ENCODE peak calls at places on chromosomes 12 and 14, in five cellular contexts. One of them, this sample, is unnamed.

GRCh38 chr12:57477710-57478681 is 1.7 kb downstream of the ARHGAP9 start:
- DNase-seq in HCT116: no peak
- DNase-seq in CD4-positive, alpha-beta memory T cell: peak; percentile 64
- DNase-seq in ovary: no peak
- DNase-seq in mammary epithelial cell: no peak
- DNase-seq in this sample: peak; percentile 73

GRCh38 chr14:30657606-30658163 is 35.6 kb downstream of the SCFD1 start:
- DNase-seq in HCT116: no peak
- DNase-seq in CD4-positive, alpha-beta memory T cell: no peak
- DNase-seq in ovary: no peak
- DNase-seq in mammary epithelial cell: no peak
- DNase-seq in this sample: no peak

GRCh38 chr12:188910-189621 is 24.9 kb downstream of the SLC6A12 start:
- DNase-seq in HCT116: no peak
- DNase-seq in CD4-positive, alpha-beta memory T cell: peak; percentile 12
- DNase-seq in ovary: peak; percentile 53
- DNase-seq in mammary epithelial cell: no peak
- DNase-seq in this sample: peak; percentile 61

GRCh38 chr14:67487937-67488893 is at the start of gene TMEM229B:
- DNase-seq in HCT116: no peak
- DNase-seq in CD4-positive, alpha-beta memory T cell: peak; percentile 81
- DNase-seq in ovary: no peak
- DNase-seq in mammary epithelial cell: no peak
- DNase-seq in this sample: peak; percentile 72

GRCh38 chr14:50303744-50304471 is 8.1 kb downstream of the L2HGDH start:
- DNase-seq in HCT116: no peak
- DNase-seq in CD4-positive, alpha-beta memory T cell: no peak
- DNase-seq in ovary: no peak
- DNase-seq in mammary epithelial cell: no peak
- DNase-seq in this sample: no peak

GRCh38 chr12:52280796-52281560 is 6.5 kb downstream of the KRT86 start:
- DNase-seq in HCT116: peak; percentile 90
- DNase-seq in CD4-positive, alpha-beta memory T cell: no peak
- DNase-seq in ovary: no peak
- DNase-seq in mammary epithelial cell: peak; percentile 99
- DNase-seq in this sample: peak; percentile 86

GRCh38 chr14:20469890-20470858 is 968 bp downstream of the PNP start:
- DNase-seq in HCT116: peak; percentile 45
- DNase-seq in CD4-positive, alpha-beta memory T cell: peak; percentile 51
- DNase-seq in ovary: no peak
- DNase-seq in mammary epithelial cell: peak; percentile 86
- DNase-seq in this sample: peak; percentile 70

GRCh38 chr14:33711761-33712160 is 239.1 kb downstream of the EGLN3 start:
- DNase-seq in HCT116: no peak
- DNase-seq in CD4-positive, alpha-beta memory T cell: no peak
- DNase-seq in ovary: no peak
- DNase-seq in mammary epithelial cell: no peak
- DNase-seq in this sample: no peak

GRCh38 chr12:92362785-92363184 is 217.1 kb upstream of the BTG1 start:
- DNase-seq in HCT116: no peak
- DNase-seq in CD4-positive, alpha-beta memory T cell: no peak
- DNase-seq in ovary: no peak
- DNase-seq in mammary epithelial cell: no peak
- DNase-seq in this sample: no peak

GRCh38 chr14:89027097-89027740 is 202.8 kb downstream of the TTC8 start:
- DNase-seq in HCT116: peak; percentile 13
- DNase-seq in CD4-positive, alpha-beta memory T cell: peak; percentile 51
- DNase-seq in ovary: peak; percentile 68
- DNase-seq in mammary epithelial cell: peak; percentile 36
- DNase-seq in this sample: peak; percentile 88

DNA sequence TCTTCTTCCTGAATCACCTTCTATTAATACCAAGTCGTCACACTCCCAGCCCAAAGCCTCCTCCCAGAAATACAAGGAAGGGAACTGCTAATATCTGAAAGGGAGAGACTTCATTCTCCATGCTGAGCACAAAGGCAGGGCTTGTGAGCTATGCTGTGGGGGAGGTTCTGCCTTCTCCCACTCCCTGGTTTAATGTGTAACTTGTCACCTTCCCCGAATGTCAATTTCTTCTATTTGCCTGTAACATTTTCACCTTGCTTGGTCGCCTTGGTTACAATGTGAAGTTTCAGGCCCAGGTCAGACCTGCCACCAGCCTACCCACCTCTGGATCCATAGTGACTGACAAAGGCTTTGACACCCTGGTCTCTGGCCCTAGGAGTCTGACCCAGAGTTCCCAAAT is 82.0 kb upstream of the ESRRB start:
- DNase-seq in HCT116: no peak
- DNase-seq in CD4-positive, alpha-beta memory T cell: no peak
- DNase-seq in ovary: no peak
- DNase-seq in mammary epithelial cell: no peak
- DNase-seq in this sample: no peak
- H3K27ac ChIP-seq in HCT116: no peak overlapping the region
- H3K27ac ChIP-seq in CD4-positive, alpha-beta memory T cell: no peak overlapping the region
- H3K27ac ChIP-seq in ovary: no peak overlapping the region
- H3K27ac ChIP-seq in mammary epithelial cell: no peak overlapping the region
- H3K27ac ChIP-seq in this sample: no peak overlapping the region

DNA sequence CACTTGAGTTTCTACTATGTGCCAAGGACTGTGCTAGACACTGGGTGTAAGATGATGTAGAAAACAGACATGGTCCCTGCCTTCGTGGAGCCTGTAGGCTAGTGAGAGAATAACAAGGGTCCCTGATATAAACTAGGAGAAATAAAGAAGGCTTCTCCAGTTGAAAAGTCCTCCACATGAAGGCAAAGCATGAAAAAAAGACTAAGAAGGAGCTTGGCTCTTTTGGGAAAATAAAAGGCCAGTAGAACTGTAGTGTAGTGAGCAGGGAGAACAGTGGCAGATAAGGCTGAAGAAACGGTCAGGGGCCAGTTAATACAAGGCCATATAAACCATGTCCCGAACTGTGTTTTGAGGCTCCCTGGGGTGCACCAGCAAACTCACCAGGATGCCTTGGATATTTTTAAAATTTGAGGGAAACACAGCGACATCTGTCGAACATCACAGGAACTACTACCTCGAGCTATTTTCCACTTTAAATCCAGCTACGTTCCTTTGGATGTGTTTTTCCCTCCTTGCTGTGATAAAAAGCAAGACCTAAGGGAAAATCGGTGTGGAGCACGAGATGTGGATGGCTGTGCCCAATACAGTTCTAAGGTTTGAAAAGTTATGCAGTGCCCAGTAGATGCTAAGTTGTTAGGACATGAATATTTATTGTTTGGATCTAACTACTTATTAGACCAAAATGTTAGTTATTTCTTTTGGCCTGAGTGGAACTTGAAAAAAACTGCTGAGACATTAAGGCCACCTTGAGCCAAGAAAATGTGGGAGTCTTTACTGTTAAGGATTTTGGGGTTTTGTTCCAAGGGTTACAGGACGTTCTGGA is 8.5 kb upstream of the CFL2 start:
- DNase-seq in HCT116: peak; percentile 61
- DNase-seq in CD4-positive, alpha-beta memory T cell: peak; percentile 36
- DNase-seq in ovary: peak; percentile 35
- DNase-seq in mammary epithelial cell: peak; percentile 38
- DNase-seq in this sample: no peak
- H3K4me3 ChIP-seq in HCT116: no peak overlapping the region
- H3K4me3 ChIP-seq in CD4-positive, alpha-beta memory T cell: no peak overlapping the region
- H3K4me3 ChIP-seq in ovary: no peak overlapping the region
- H3K4me3 ChIP-seq in mammary epithelial cell: no peak overlapping the region
- H3K4me3 ChIP-seq in this sample: no peak overlapping the region

GRCh38 chr14:93317836-93318807 is 14.7 kb downstream of the BTBD7 start:
- DNase-seq in HCT116: no peak
- DNase-seq in CD4-positive, alpha-beta memory T cell: no peak
- DNase-seq in ovary: no peak
- DNase-seq in mammary epithelial cell: no peak
- DNase-seq in this sample: no peak

GRCh38 chr14:93318927-93319326 is 13.9 kb downstream of the BTBD7 start:
- DNase-seq in HCT116: no peak
- DNase-seq in CD4-positive, alpha-beta memory T cell: no peak
- DNase-seq in ovary: no peak
- DNase-seq in mammary epithelial cell: no peak
- DNase-seq in this sample: no peak

GRCh38 chr14:93316716-93317115 is 16.1 kb downstream of the BTBD7 start:
- DNase-seq in HCT116: no peak
- DNase-seq in CD4-positive, alpha-beta memory T cell: no peak
- DNase-seq in ovary: no peak
- DNase-seq in mammary epithelial cell: no peak
- DNase-seq in this sample: no peak

GRCh38 chr14:93315575-93315974 is 17.3 kb downstream of the BTBD7 start:
- DNase-seq in HCT116: no peak
- DNase-seq in CD4-positive, alpha-beta memory T cell: no peak
- DNase-seq in ovary: no peak
- DNase-seq in mammary epithelial cell: no peak
- DNase-seq in this sample: no peak

DNA sequence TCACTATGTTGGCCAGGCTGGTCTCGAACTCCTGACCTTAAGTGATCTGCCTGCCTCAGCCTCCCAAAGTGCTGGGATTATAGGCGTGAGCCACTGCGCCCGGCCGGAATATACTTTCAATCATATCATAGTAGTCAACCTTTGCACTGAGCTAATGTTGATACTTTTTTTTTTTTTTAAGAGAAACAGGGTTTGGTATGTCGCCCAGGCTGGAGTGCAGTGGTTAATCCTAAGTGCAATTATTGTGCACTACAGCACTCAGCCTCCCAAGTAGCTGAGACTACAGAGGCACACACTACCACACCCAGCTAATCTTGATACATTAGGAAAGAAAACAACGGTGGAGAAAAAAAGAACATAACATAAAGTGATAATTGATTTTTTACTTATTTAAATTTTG is 15.6 kb downstream of the BTBD7 start:
- DNase-seq in HCT116: no peak
- DNase-seq in CD4-positive, alpha-beta memory T cell: no peak
- DNase-seq in ovary: no peak
- DNase-seq in mammary epithelial cell: no peak
- DNase-seq in this sample: no peak
- H3K4me1 ChIP-seq in HCT116: peaks cover 12% of the 10 kb centered on the region
- H3K4me1 ChIP-seq in CD4-positive, alpha-beta memory T cell: peaks cover 19% of the 10 kb centered on the region
- H3K4me1 ChIP-seq in ovary: peaks cover 6% of the 10 kb centered on the region
- H3K4me1 ChIP-seq in mammary epithelial cell: peaks cover 23% of the 10 kb centered on the region
- H3K4me1 ChIP-seq in this sample: no peaks in the 10 kb centered on the region

GRCh38 chr14:74401504-74402241 is 24.3 kb downstream of the SYNDIG1L start:
- DNase-seq in HCT116: no peak
- DNase-seq in CD4-positive, alpha-beta memory T cell: peak; percentile 67
- DNase-seq in ovary: no peak
- DNase-seq in mammary epithelial cell: no peak
- DNase-seq in this sample: no peak
- H3K27ac ChIP-seq in HCT116: no peak overlapping the region
- H3K27ac ChIP-seq in CD4-positive, alpha-beta memory T cell: peak overlapping the region; percentile 34
- H3K27ac ChIP-seq in ovary: no peak overlapping the region
- H3K27ac ChIP-seq in mammary epithelial cell: no peak overlapping the region
- H3K27ac ChIP-seq in this sample: no peak overlapping the region

GRCh38 chr12:65634061-65634460 is 190.2 kb upstream of the HMGA2 start:
- DNase-seq in HCT116: no peak
- DNase-seq in CD4-positive, alpha-beta memory T cell: no peak
- DNase-seq in ovary: no peak
- DNase-seq in mammary epithelial cell: peak; percentile 87
- DNase-seq in this sample: no peak

GRCh38 chr12:65631621-65632111 is 192.6 kb upstream of the HMGA2 start:
- DNase-seq in HCT116: peak; percentile 97
- DNase-seq in CD4-positive, alpha-beta memory T cell: no peak
- DNase-seq in ovary: no peak
- DNase-seq in mammary epithelial cell: peak; percentile 100
- DNase-seq in this sample: no peak

GRCh38 chr12:65630555-65630954 is 193.7 kb upstream of the HMGA2 start:
- DNase-seq in HCT116: no peak
- DNase-seq in CD4-positive, alpha-beta memory T cell: no peak
- DNase-seq in ovary: no peak
- DNase-seq in mammary epithelial cell: no peak
- DNase-seq in this sample: no peak

GRCh38 chr12:65634626-65635331 is 189.5 kb upstream of the HMGA2 start:
- DNase-seq in HCT116: no peak
- DNase-seq in CD4-positive, alpha-beta memory T cell: no peak
- DNase-seq in ovary: no peak
- DNase-seq in mammary epithelial cell: peak; percentile 77
- DNase-seq in this sample: no peak

DNA sequence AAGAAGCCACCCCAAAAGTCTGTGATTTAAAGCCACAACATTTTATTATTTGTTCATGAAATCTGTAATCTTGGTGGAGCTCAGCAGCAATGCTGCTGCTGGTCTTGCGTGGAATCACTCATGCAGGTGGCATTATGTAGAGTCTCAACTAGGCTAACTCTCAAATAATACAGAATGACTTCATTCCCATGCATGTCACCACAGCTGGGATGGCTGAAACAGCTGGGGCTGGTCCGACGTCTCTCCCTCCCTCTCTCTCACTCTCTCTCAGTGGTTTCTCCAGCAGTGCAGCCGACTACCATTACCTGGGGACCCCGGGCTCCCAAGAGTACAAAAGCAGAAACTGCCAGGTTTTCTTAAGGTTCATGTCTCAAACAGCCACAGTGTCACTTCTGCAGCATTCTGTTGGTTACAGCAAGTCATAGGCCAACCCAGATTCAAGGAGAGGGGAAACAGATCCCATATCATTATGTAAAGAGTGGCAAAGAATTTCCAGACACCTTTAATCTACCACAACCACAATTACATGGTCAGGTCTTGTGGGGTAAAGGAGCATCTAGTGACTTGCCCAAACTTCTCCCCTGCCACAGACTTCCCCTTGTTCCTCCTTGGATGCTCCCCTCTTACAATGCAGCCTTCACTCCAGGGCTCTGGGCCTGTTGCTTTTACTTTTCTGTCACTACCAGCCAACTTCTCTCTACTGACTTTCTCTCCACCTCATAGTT is 192.0 kb upstream of the HMGA2 start:
- DNase-seq in HCT116: no peak
- DNase-seq in CD4-positive, alpha-beta memory T cell: no peak
- DNase-seq in ovary: no peak
- DNase-seq in mammary epithelial cell: peak; percentile 86
- DNase-seq in this sample: no peak
- H3K4me3 ChIP-seq in HCT116: no peak overlapping the region
- H3K4me3 ChIP-seq in CD4-positive, alpha-beta memory T cell: no peak overlapping the region
- H3K4me3 ChIP-seq in ovary: no peak overlapping the region
- H3K4me3 ChIP-seq in mammary epithelial cell: no peak overlapping the region
- H3K4me3 ChIP-seq in this sample: no peak overlapping the region

DNA sequence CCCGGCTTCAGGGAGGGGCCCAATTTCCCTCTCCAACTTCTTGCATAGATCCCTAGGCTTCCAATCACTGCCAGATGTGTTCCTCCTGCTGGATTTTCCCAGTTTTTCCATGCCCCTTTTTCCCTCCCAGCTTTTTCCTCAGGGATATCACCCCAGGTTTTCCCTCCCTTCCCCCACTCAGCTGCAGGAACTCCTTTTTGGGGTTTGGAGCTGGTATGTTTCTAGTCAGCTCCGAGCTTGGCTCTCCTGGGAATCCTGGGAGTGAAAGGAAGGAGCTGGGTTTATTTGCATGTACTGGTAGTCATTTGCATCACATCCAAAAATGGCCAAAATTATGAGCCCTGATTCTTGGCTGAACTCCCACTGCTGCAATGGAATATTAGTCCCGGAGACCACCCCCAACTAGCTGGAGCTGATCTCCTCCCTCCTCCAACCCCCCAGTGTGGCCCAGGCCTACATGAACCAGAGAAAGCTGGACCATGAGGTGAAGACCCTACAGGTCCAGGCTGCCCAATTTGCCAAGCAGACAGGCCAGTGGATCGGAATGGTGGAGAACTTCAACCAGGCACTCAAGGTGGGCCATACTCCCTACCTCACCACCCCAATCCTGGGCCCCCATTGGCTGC is 1.4 kb upstream of the RDH5 start:
- DNase-seq in HCT116: no peak
- DNase-seq in CD4-positive, alpha-beta memory T cell: no peak
- DNase-seq in ovary: no peak
- DNase-seq in mammary epithelial cell: no peak
- DNase-seq in this sample: peak; percentile 57
- H3K4me1 ChIP-seq in HCT116: peaks cover 60% of the 10 kb centered on the region
- H3K4me1 ChIP-seq in CD4-positive, alpha-beta memory T cell: peaks cover 40% of the 10 kb centered on the region
- H3K4me1 ChIP-seq in ovary: peaks cover 12% of the 10 kb centered on the region
- H3K4me1 ChIP-seq in mammary epithelial cell: peaks cover 65% of the 10 kb centered on the region
- H3K4me1 ChIP-seq in this sample: no peaks in the 10 kb centered on the region

This sample was measured in aorta.